ENCODE peak calls at places on chromosomes 2 and 18, in ten cellular contexts. R is uterus; M is spleen; L is left ventricle myocardium inferior; I is mucosa of descending colon; V is CD8-positive, alpha-beta memory T cell; N is upper lobe of right lung; D is AG10803; A is adrenal gland; O is breast epithelium. Y is an unnamed sample.

GRCh38 chr2:134674687-134675086 is 44.1 kb downstream of the TMEM163 start:
- DNase-seq in O (no peak), L (no peak), I (no peak), M (no peak), R (no peak), V (no peak), N (no peak), A (no peak), D (no peak), Y (no peak)

GRCh38 chr2:236675051-236675450 is 105.4 kb downstream of the ACKR3 start:
- DNase-seq in O (no peak), A (no peak), L (no peak), R (no peak), M (no peak), I (no peak), D (peak), N (no peak), V (no peak), Y (no peak)

GRCh38 chr2:71578665-71579371 is 125.5 kb downstream of the DYSF start:
- DNase-seq in L (peak), I (peak), A (peak), D (peak), M (no peak), V (no peak), O (no peak), N (no peak), R (peak), Y (no peak)

GRCh38 chr2:47518497-47519146 is 115.7 kb downstream of the MSH2 start:
- DNase-seq in N (no peak), M (no peak), V (no peak), O (no peak), D (no peak), I (no peak), R (no peak), A (no peak), L (no peak), Y (no peak)

GRCh38 chr18:23853448-23854210 is 160.9 kb upstream of the TTC39C start:
- DNase-seq in M (no peak), A (no peak), V (no peak), O (no peak), R (no peak), I (no peak), N (no peak), D (peak), L (no peak), Y (no peak)

GRCh38 chr18:56458770-56459450 is 179.5 kb downstream of the TXNL1 start:
- DNase-seq in V (no peak), D (no peak), L (no peak), I (no peak), O (no peak), N (no peak), M (no peak), R (no peak), A (no peak), Y (no peak)

GRCh38 chr2:17749753-17750438 is 3.7 kb downstream of the SMC6 start:
- DNase-seq in A (no peak), M (no peak), I (no peak), D (no peak), V (no peak), O (no peak), L (no peak), N (no peak), R (no peak), Y (no peak)

GRCh38 chr2:106193491-106193976 is 567 bp downstream of the UXS1 start:
- DNase-seq in L (peak), N (peak), V (peak), R (peak), I (peak), O (no peak), A (peak), D (no peak), M (peak), Y (no peak)

GRCh38 chr2:144015655-144016245 is 504.2 kb downstream of the ZEB2 start:
- DNase-seq in N (no peak), O (no peak), M (no peak), R (no peak), I (no peak), V (no peak), D (peak), L (no peak), A (no peak), Y (no peak)

GRCh38 chr2:109407401-109408335 is 206.1 kb downstream of the SEPTIN10 start:
- DNase-seq in N (no peak), O (peak), L (no peak), M (no peak), I (no peak), A (no peak), R (no peak), D (no peak), V (no peak), Y (no peak)

GRCh38 chr2:1162768-1163584 is 212.3 kb downstream of the SNTG2 start:
- DNase-seq in L (peak), O (no peak), M (no peak), I (no peak), R (no peak), D (no peak), N (no peak), A (no peak), V (no peak), Y (no peak)

GRCh38 chr2:68196120-68196716 is 38.5 kb downstream of the PNO1 start:
- DNase-seq in V (peak), O (no peak), I (no peak), N (no peak), M (no peak), R (no peak), D (peak), A (no peak), L (no peak), Y (no peak)

GRCh38 chr2:96642564-96643350 is at the start of gene FER1L5:
- DNase-seq in I (no peak), R (peak), N (no peak), A (peak), V (no peak), M (no peak), L (no peak), O (no peak), D (peak), Y (peak)

GRCh38 chr2:20304411-20304810 is 46.2 kb downstream of the PUM2 start:
- DNase-seq in I (no peak), A (no peak), L (no peak), N (no peak), O (no peak), M (no peak), D (peak), V (no peak), R (no peak), Y (no peak)

GRCh38 chr2:222969491-222969890 is 82.5 kb upstream of the KCNE4 start:
- DNase-seq in R (no peak), V (no peak), D (peak), L (no peak), M (no peak), N (no peak), I (no peak), A (no peak), O (no peak), Y (no peak)

GRCh38 chr2:45169339-45170190 is 160.3 kb upstream of the SIX2 start:
- DNase-seq in D (no peak), A (no peak), O (no peak), R (no peak), M (no peak), V (no peak), N (peak), L (no peak), I (no peak), Y (no peak)

GRCh38 chr2:75327334-75327733 is 128.0 kb upstream of the TACR1 start:
- DNase-seq in I (no peak), M (no peak), V (no peak), A (no peak), D (no peak), N (no peak), L (no peak), R (no peak), O (no peak), Y (no peak)

GRCh38 chr2:55609931-55610578 is 7.4 kb downstream of the PPP4R3B start:
- DNase-seq in O (no peak), L (no peak), N (no peak), V (no peak), D (no peak), A (no peak), R (no peak), I (no peak), M (no peak), Y (no peak)

GRCh38 chr2:10009811-10010781 is 33.3 kb upstream of the KLF11 start:
- DNase-seq in I (peak), M (peak), O (peak), N (peak), V (no peak), R (peak), D (peak), A (peak), L (peak), Y (peak)

GRCh38 chr2:53987336-53987921 is 16.6 kb upstream of the PSME4 start:
- DNase-seq in D (no peak), N (no peak), V (no peak), L (no peak), M (no peak), A (no peak), R (no peak), I (no peak), O (no peak), Y (no peak)

GRCh38 chr2:86622878-86623548 is 652 bp downstream of the RNF103 start:
- DNase-seq in D (no peak), O (peak), A (peak), L (peak), V (peak), N (peak), M (peak), I (peak), R (peak), Y (peak)

GRCh38 chr2:38109732-38110181 is 33.8 kb upstream of the CYP1B1 start:
- DNase-seq in I (no peak), O (no peak), L (no peak), N (no peak), D (peak), M (no peak), V (no peak), A (no peak), R (no peak), Y (no peak)

GRCh38 chr2:171248205-171248662 is 87.5 kb upstream of the TLK1 start:
- DNase-seq in L (no peak), O (no peak), A (no peak), N (no peak), V (no peak), I (no peak), R (no peak), M (no peak), D (no peak), Y (no peak)

GRCh38 chr18:46096651-46097300 is 1.3 kb downstream of the ATP5F1A start:
- DNase-seq in D (no peak), I (no peak), V (no peak), N (no peak), O (no peak), M (no peak), A (peak), R (no peak), L (no peak), Y (no peak)

GRCh38 chr2:96493072-96493471 is 12.1 kb downstream of the NEURL3 start:
- DNase-seq in L (no peak), R (no peak), D (no peak), M (no peak), O (no peak), V (no peak), I (no peak), A (no peak), N (no peak), Y (no peak)

GRCh38 chr2:106053116-106053515 is 141.0 kb downstream of the UXS1 start:
- DNase-seq in D (peak), V (no peak), O (no peak), M (no peak), L (no peak), N (no peak), A (no peak), I (no peak), R (no peak), Y (no peak)

GRCh38 chr2:238061310-238062202 is 755 bp downstream of the SCLY start:
- DNase-seq in A (peak), M (peak), I (no peak), V (no peak), O (no peak), R (peak), N (no peak), D (peak), L (peak), Y (peak)

GRCh38 chr2:239331560-239331959 is 69.3 kb downstream of the HDAC4 start:
- DNase-seq in D (no peak), A (no peak), N (no peak), O (no peak), L (no peak), M (no peak), I (no peak), R (no peak), V (no peak), Y (no peak)
- H3K4me3 ChIP-seq in D (no peak), A (no peak), N (no peak), O (no peak), L (peak), M (no peak), I (no peak), R (peak), V (no peak), Y (peak)

GRCh38 chr18:39799010-39799409 is 2156.0 kb upstream of the PIK3C3 start:
- DNase-seq in R (no peak), O (no peak), N (no peak), V (no peak), D (peak), L (no peak), A (no peak), M (no peak), I (no peak), Y (no peak)
- H3K4me3 ChIP-seq in R (no peak), O (no peak), N (no peak), V (no peak), D (no peak), L (no peak), A (no peak), M (peak), I (no peak), Y (no peak)

DNA sequence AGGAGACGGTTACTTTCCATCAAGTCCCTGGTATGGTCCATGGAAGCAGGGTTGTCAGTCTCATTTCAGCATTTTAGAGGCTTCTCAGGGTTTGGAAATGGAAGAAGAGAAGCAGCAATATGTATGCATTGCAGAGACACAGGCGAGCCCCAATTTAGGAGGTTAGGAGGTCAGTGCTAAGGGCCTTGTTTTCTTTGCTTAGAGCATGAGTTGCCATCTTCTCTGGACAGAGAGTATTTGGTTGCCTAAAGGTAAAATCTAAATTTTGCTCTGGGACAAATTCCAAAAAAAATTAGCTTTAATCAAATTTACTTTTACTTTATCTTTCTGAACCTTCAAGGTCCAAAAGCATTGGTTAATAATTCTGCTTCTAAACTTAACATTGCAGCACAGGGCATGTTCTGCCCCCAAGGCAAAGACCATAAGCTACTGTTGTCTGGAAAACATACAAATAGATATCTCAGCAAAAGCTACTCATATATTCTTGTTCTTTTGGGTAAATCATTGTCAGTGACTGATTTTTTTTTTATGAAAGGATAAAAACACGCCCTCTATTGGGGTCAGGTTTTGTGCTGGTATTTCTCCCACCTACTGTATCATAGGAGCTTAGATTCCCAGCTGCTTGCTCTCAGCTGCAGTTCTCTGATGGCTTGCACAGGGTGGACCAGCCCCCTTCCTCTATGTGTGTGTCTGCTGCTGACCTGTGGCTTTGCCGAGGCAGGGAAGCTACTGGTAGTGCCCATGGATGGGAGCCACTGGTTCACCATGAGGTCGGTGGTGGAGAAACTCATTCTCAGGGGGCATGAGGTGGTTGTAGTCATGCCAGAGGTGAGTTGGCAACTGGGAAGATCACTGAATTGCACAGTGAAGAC is at the start of gene UGT1A9:
- DNase-seq in R (no peak), O (no peak), I (no peak), V (no peak), D (no peak), A (no peak), L (no peak), M (no peak), N (no peak), Y (no peak)
- H3K4me3 ChIP-seq in R (no peak), O (no peak), I (no peak), V (no peak), D (no peak), A (no peak), L (no peak), M (no peak), N (no peak), Y (peak)

DNA sequence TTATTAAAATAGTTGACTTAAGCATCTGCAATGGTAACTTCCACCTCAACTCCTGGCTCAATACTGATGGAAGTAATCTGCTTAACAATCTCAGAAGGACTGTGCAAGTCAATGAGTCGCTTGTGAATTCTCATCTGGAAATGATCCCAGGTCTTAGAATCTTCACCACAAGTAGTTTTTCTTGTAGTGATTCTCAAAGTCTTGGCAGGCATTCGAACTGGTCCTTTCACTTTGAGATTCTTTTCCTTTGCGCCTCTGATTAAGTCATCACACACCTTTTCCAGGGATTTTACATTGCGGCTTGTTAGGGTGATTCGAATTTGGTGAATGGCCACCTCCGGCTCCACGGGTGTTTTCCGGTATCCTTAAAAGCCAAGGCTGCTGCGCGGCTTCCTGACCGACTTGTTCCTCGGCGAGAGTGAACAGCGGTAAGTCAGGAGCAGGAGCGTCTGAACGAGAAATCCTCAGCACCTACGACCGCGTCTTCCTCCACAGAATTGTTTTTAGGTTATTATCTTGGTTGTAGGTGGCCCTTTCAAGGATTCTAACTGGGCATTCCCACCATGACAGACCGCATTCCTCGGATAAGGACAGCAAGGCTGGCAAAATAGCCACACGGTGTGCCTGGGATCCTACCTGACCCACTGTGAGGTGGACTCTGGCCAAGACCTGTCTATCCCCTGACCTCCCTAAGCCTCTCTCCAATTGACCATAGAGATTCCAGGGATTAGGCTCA is 23.8 kb upstream of the SLC20A1 start:
- DNase-seq in M (no peak), D (peak), I (no peak), R (no peak), N (no peak), O (no peak), V (no peak), L (no peak), A (no peak), Y (no peak)
- H3K4me3 ChIP-seq in M (no peak), D (no peak), I (no peak), R (no peak), N (no peak), O (no peak), V (no peak), L (no peak), A (no peak), Y (no peak)

GRCh38 chr2:176577054-176577453 is 307.8 kb downstream of the MTX2 start:
- DNase-seq in I (no peak), M (no peak), A (no peak), R (no peak), D (no peak), L (no peak), O (no peak), N (no peak), V (no peak), Y (no peak)

GRCh38 chr2:176575237-176575744 is 306.0 kb downstream of the MTX2 start:
- DNase-seq in R (no peak), I (no peak), V (no peak), M (no peak), A (no peak), L (no peak), D (no peak), N (no peak), O (no peak), Y (no peak)

GRCh38 chr2:176579608-176580007 is 310.4 kb downstream of the MTX2 start:
- DNase-seq in L (no peak), V (no peak), N (no peak), A (no peak), D (no peak), O (no peak), I (no peak), R (no peak), M (no peak), Y (no peak)

GRCh38 chr2:176569574-176569973 is 300.3 kb downstream of the MTX2 start:
- DNase-seq in M (no peak), I (no peak), D (no peak), V (no peak), R (no peak), N (no peak), L (no peak), A (no peak), O (no peak), Y (no peak)

GRCh38 chr2:176574415-176575236 is 305.4 kb downstream of the MTX2 start:
- DNase-seq in I (no peak), D (no peak), V (no peak), N (no peak), L (no peak), A (no peak), R (no peak), O (no peak), M (no peak), Y (no peak)
- H3K4me3 ChIP-seq in I (no peak), D (no peak), V (no peak), N (no peak), L (no peak), A (no peak), R (no peak), O (no peak), M (no peak), Y (no peak)

GRCh38 chr2:128733450-128733849 is 414.8 kb upstream of the HS6ST1 start:
- DNase-seq in V (no peak), O (no peak), N (no peak), A (peak), R (no peak), D (no peak), L (no peak), M (no peak), I (no peak), Y (no peak)

GRCh38 chr2:128736046-128736688 is 417.5 kb upstream of the HS6ST1 start:
- DNase-seq in L (no peak), O (no peak), R (no peak), N (no peak), A (peak), V (no peak), M (no peak), I (no peak), D (no peak), Y (no peak)

GRCh38 chr2:128732976-128733431 is 414.3 kb upstream of the HS6ST1 start:
- DNase-seq in M (no peak), R (no peak), A (peak), L (no peak), D (peak), V (no peak), N (no peak), O (no peak), I (no peak), Y (no peak)

GRCh38 chr2:128735296-128735960 is 416.8 kb upstream of the HS6ST1 start:
- DNase-seq in D (no peak), A (peak), N (no peak), O (no peak), R (no peak), V (no peak), L (no peak), M (no peak), I (no peak), Y (peak)

GRCh38 chr2:128734521-128735295 is 416.0 kb upstream of the HS6ST1 start:
- DNase-seq in O (no peak), I (no peak), M (peak), N (peak), L (no peak), R (no peak), D (no peak), A (peak), V (no peak), Y (peak)
- H3K4me3 ChIP-seq in O (no peak), I (no peak), M (no peak), N (no peak), L (no peak), R (no peak), D (no peak), A (no peak), V (no peak), Y (no peak)

GRCh38 chr18:35043207-35043606 is 2.0 kb downstream of the MAPRE2 start:
- DNase-seq in L (no peak), O (no peak), A (no peak), D (no peak), N (no peak), M (no peak), I (no peak), V (no peak), R (no peak), Y (no peak)
- H3K4me3 ChIP-seq in L (peak), O (no peak), A (peak), D (no peak), N (peak), M (peak), I (no peak), V (peak), R (no peak), Y (peak)

Y was measured in kidney.